ENCODE peak calls at places on chromosomes 2 and 18, in six cellular contexts. One of them, this sample, is unnamed.

GRCh38 chr2:174722942-174723598 is 41.2 kb downstream of the CHRNA1 start:
- DNase-seq in CD4-positive, alpha-beta memory T cell: no peak
- DNase-seq in NCI-H1694: no peak
- DNase-seq in activated naive CD8-positive, alpha-beta T cell treated with anti-CD3 and anti-CD28 coated beads for 36 hours: no peak
- DNase-seq in posterior cingulate gyrus: no peak
- DNase-seq in T1000: no peak
- DNase-seq in this sample: no peak

GRCh38 chr2:32357545-32358482 is 991 bp downstream of the BIRC6 start:
- DNase-seq in posterior cingulate gyrus: no peak
- DNase-seq in T1000: no peak
- DNase-seq in NCI-H1694: no peak
- DNase-seq in CD4-positive, alpha-beta memory T cell: no peak
- DNase-seq in activated naive CD8-positive, alpha-beta T cell treated with anti-CD3 and anti-CD28 coated beads for 36 hours: peak; percentile 47
- DNase-seq in this sample: peak; percentile 56

GRCh38 chr2:96090527-96090926 is 25.8 kb downstream of the ADRA2B start:
- DNase-seq in posterior cingulate gyrus: no peak
- DNase-seq in T1000: no peak
- DNase-seq in CD4-positive, alpha-beta memory T cell: no peak
- DNase-seq in activated naive CD8-positive, alpha-beta T cell treated with anti-CD3 and anti-CD28 coated beads for 36 hours: no peak
- DNase-seq in NCI-H1694: no peak
- DNase-seq in this sample: no peak

GRCh38 chr2:211141646-211142045 is 585.2 kb downstream of the CPS1 start:
- DNase-seq in posterior cingulate gyrus: no peak
- DNase-seq in CD4-positive, alpha-beta memory T cell: no peak
- DNase-seq in T1000: no peak
- DNase-seq in NCI-H1694: no peak
- DNase-seq in activated naive CD8-positive, alpha-beta T cell treated with anti-CD3 and anti-CD28 coated beads for 36 hours: no peak
- DNase-seq in this sample: no peak

GRCh38 chr2:63041592-63041991 is 9.0 kb upstream of the OTX1 start:
- DNase-seq in NCI-H1694: no peak
- DNase-seq in T1000: no peak
- DNase-seq in activated naive CD8-positive, alpha-beta T cell treated with anti-CD3 and anti-CD28 coated beads for 36 hours: no peak
- DNase-seq in posterior cingulate gyrus: no peak
- DNase-seq in CD4-positive, alpha-beta memory T cell: no peak
- DNase-seq in this sample: no peak

GRCh38 chr2:226674123-226674522 is 125.5 kb downstream of the IRS1 start:
- DNase-seq in T1000: no peak
- DNase-seq in NCI-H1694: no peak
- DNase-seq in activated naive CD8-positive, alpha-beta T cell treated with anti-CD3 and anti-CD28 coated beads for 36 hours: no peak
- DNase-seq in posterior cingulate gyrus: no peak
- DNase-seq in CD4-positive, alpha-beta memory T cell: no peak
- DNase-seq in this sample: no peak

GRCh38 chr2:97808816-97809215 is 95.4 kb downstream of the ZAP70 start:
- DNase-seq in CD4-positive, alpha-beta memory T cell: no peak
- DNase-seq in T1000: no peak
- DNase-seq in NCI-H1694: no peak
- DNase-seq in posterior cingulate gyrus: no peak
- DNase-seq in activated naive CD8-positive, alpha-beta T cell treated with anti-CD3 and anti-CD28 coated beads for 36 hours: no peak
- DNase-seq in this sample: no peak

GRCh38 chr2:223465793-223466192 is 136.4 kb downstream of the SCG2 start:
- DNase-seq in CD4-positive, alpha-beta memory T cell: no peak
- DNase-seq in NCI-H1694: no peak
- DNase-seq in T1000: peak; percentile 79
- DNase-seq in posterior cingulate gyrus: no peak
- DNase-seq in activated naive CD8-positive, alpha-beta T cell treated with anti-CD3 and anti-CD28 coated beads for 36 hours: no peak
- DNase-seq in this sample: no peak

GRCh38 chr2:38443021-38443541 is 66.0 kb upstream of the ATL2 start:
- DNase-seq in CD4-positive, alpha-beta memory T cell: no peak
- DNase-seq in activated naive CD8-positive, alpha-beta T cell treated with anti-CD3 and anti-CD28 coated beads for 36 hours: no peak
- DNase-seq in NCI-H1694: no peak
- DNase-seq in T1000: peak; percentile 9
- DNase-seq in posterior cingulate gyrus: peak; percentile 85
- DNase-seq in this sample: no peak

GRCh38 chr2:201452058-201452736 is 657 bp downstream of the STRADB start:
- DNase-seq in activated naive CD8-positive, alpha-beta T cell treated with anti-CD3 and anti-CD28 coated beads for 36 hours: no peak
- DNase-seq in CD4-positive, alpha-beta memory T cell: peak; percentile 13
- DNase-seq in NCI-H1694: peak; percentile 2
- DNase-seq in T1000: no peak
- DNase-seq in posterior cingulate gyrus: no peak
- DNase-seq in this sample: peak; percentile 21

GRCh38 chr2:102094917-102095316 is 47.6 kb upstream of the IL1R1 start:
- DNase-seq in NCI-H1694: no peak
- DNase-seq in posterior cingulate gyrus: no peak
- DNase-seq in activated naive CD8-positive, alpha-beta T cell treated with anti-CD3 and anti-CD28 coated beads for 36 hours: peak; percentile 33
- DNase-seq in T1000: peak; percentile 30
- DNase-seq in CD4-positive, alpha-beta memory T cell: no peak
- DNase-seq in this sample: peak; percentile 72

GRCh38 chr2:237447496-237447895 is 33.5 kb upstream of the COL6A3 start:
- DNase-seq in NCI-H1694: no peak
- DNase-seq in CD4-positive, alpha-beta memory T cell: no peak
- DNase-seq in activated naive CD8-positive, alpha-beta T cell treated with anti-CD3 and anti-CD28 coated beads for 36 hours: no peak
- DNase-seq in posterior cingulate gyrus: no peak
- DNase-seq in T1000: no peak
- DNase-seq in this sample: no peak

GRCh38 chr2:2703792-2704191 is 372.7 kb upstream of the MYT1L start:
- DNase-seq in posterior cingulate gyrus: no peak
- DNase-seq in activated naive CD8-positive, alpha-beta T cell treated with anti-CD3 and anti-CD28 coated beads for 36 hours: no peak
- DNase-seq in NCI-H1694: no peak
- DNase-seq in T1000: no peak
- DNase-seq in CD4-positive, alpha-beta memory T cell: no peak
- DNase-seq in this sample: no peak

GRCh38 chr2:29632018-29632417 is 289.4 kb downstream of the ALK start:
- DNase-seq in CD4-positive, alpha-beta memory T cell: no peak
- DNase-seq in posterior cingulate gyrus: no peak
- DNase-seq in T1000: no peak
- DNase-seq in activated naive CD8-positive, alpha-beta T cell treated with anti-CD3 and anti-CD28 coated beads for 36 hours: no peak
- DNase-seq in NCI-H1694: no peak
- DNase-seq in this sample: no peak

GRCh38 chr18:23369231-23369630 is 83.9 kb upstream of the RIOK3 start:
- DNase-seq in activated naive CD8-positive, alpha-beta T cell treated with anti-CD3 and anti-CD28 coated beads for 36 hours: no peak
- DNase-seq in T1000: no peak
- DNase-seq in NCI-H1694: no peak
- DNase-seq in CD4-positive, alpha-beta memory T cell: no peak
- DNase-seq in posterior cingulate gyrus: no peak
- DNase-seq in this sample: no peak

GRCh38 chr18:26821181-26821580 is 44.3 kb downstream of the AQP4 start:
- DNase-seq in T1000: no peak
- DNase-seq in CD4-positive, alpha-beta memory T cell: no peak
- DNase-seq in posterior cingulate gyrus: no peak
- DNase-seq in NCI-H1694: no peak
- DNase-seq in activated naive CD8-positive, alpha-beta T cell treated with anti-CD3 and anti-CD28 coated beads for 36 hours: no peak
- DNase-seq in this sample: no peak

GRCh38 chr2:195559431-195559914 is 97.6 kb upstream of the SLC39A10 start:
- DNase-seq in activated naive CD8-positive, alpha-beta T cell treated with anti-CD3 and anti-CD28 coated beads for 36 hours: peak; percentile 73
- DNase-seq in CD4-positive, alpha-beta memory T cell: peak; percentile 87
- DNase-seq in T1000: no peak
- DNase-seq in NCI-H1694: no peak
- DNase-seq in posterior cingulate gyrus: no peak
- DNase-seq in this sample: peak; percentile 95

GRCh38 chr2:8465560-8465959 is 216.3 kb upstream of the ID2 start:
- DNase-seq in CD4-positive, alpha-beta memory T cell: no peak
- DNase-seq in NCI-H1694: no peak
- DNase-seq in T1000: no peak
- DNase-seq in activated naive CD8-positive, alpha-beta T cell treated with anti-CD3 and anti-CD28 coated beads for 36 hours: no peak
- DNase-seq in posterior cingulate gyrus: no peak
- DNase-seq in this sample: no peak

GRCh38 chr2:232633413-232634318 is at the start of gene EFHD1:
- DNase-seq in NCI-H1694: peak; percentile 7
- DNase-seq in CD4-positive, alpha-beta memory T cell: peak; percentile 23
- DNase-seq in T1000: peak; percentile 21
- DNase-seq in posterior cingulate gyrus: peak; percentile 94
- DNase-seq in activated naive CD8-positive, alpha-beta T cell treated with anti-CD3 and anti-CD28 coated beads for 36 hours: peak; percentile 70
- DNase-seq in this sample: peak; percentile 57

GRCh38 chr2:219183151-219183757 is 5.2 kb downstream of the RETREG2 start:
- DNase-seq in T1000: no peak
- DNase-seq in CD4-positive, alpha-beta memory T cell: no peak
- DNase-seq in activated naive CD8-positive, alpha-beta T cell treated with anti-CD3 and anti-CD28 coated beads for 36 hours: no peak
- DNase-seq in posterior cingulate gyrus: peak; percentile 2
- DNase-seq in NCI-H1694: no peak
- DNase-seq in this sample: no peak

GRCh38 chr2:84880645-84881521 is at the start of gene TRABD2A:
- DNase-seq in posterior cingulate gyrus: peak; percentile 75
- DNase-seq in NCI-H1694: no peak
- DNase-seq in T1000: no peak
- DNase-seq in activated naive CD8-positive, alpha-beta T cell treated with anti-CD3 and anti-CD28 coated beads for 36 hours: peak; percentile 87
- DNase-seq in CD4-positive, alpha-beta memory T cell: peak; percentile 66
- DNase-seq in this sample: peak; percentile 73

GRCh38 chr18:36762074-36762473 is 66.7 kb downstream of the TPGS2 start:
- DNase-seq in T1000: no peak
- DNase-seq in NCI-H1694: no peak
- DNase-seq in posterior cingulate gyrus: no peak
- DNase-seq in activated naive CD8-positive, alpha-beta T cell treated with anti-CD3 and anti-CD28 coated beads for 36 hours: no peak
- DNase-seq in CD4-positive, alpha-beta memory T cell: no peak
- DNase-seq in this sample: no peak

GRCh38 chr2:108315408-108316193 is 26.9 kb downstream of the SULT1C2 start:
- DNase-seq in activated naive CD8-positive, alpha-beta T cell treated with anti-CD3 and anti-CD28 coated beads for 36 hours: no peak
- DNase-seq in posterior cingulate gyrus: no peak
- DNase-seq in CD4-positive, alpha-beta memory T cell: no peak
- DNase-seq in NCI-H1694: no peak
- DNase-seq in T1000: no peak
- DNase-seq in this sample: no peak

GRCh38 chr2:217911283-217911965 is 91.4 kb downstream of the TNS1 start:
- DNase-seq in CD4-positive, alpha-beta memory T cell: no peak
- DNase-seq in T1000: no peak
- DNase-seq in activated naive CD8-positive, alpha-beta T cell treated with anti-CD3 and anti-CD28 coated beads for 36 hours: no peak
- DNase-seq in NCI-H1694: no peak
- DNase-seq in posterior cingulate gyrus: no peak
- DNase-seq in this sample: no peak

GRCh38 chr2:226985227-226985946 is 149.5 kb downstream of the RHBDD1 start:
- DNase-seq in posterior cingulate gyrus: no peak
- DNase-seq in T1000: peak; percentile 47
- DNase-seq in CD4-positive, alpha-beta memory T cell: peak; percentile 3
- DNase-seq in activated naive CD8-positive, alpha-beta T cell treated with anti-CD3 and anti-CD28 coated beads for 36 hours: peak; percentile 7
- DNase-seq in NCI-H1694: peak; percentile 93
- DNase-seq in this sample: peak; percentile 30

GRCh38 chr2:26952374-26952773 is 18.1 kb upstream of the MAPRE3 start:
- DNase-seq in activated naive CD8-positive, alpha-beta T cell treated with anti-CD3 and anti-CD28 coated beads for 36 hours: no peak
- DNase-seq in NCI-H1694: no peak
- DNase-seq in CD4-positive, alpha-beta memory T cell: no peak
- DNase-seq in T1000: no peak
- DNase-seq in posterior cingulate gyrus: no peak
- DNase-seq in this sample: no peak

GRCh38 chr2:196088209-196088608 is 19.6 kb upstream of the DNAH7 start:
- DNase-seq in NCI-H1694: no peak
- DNase-seq in CD4-positive, alpha-beta memory T cell: no peak
- DNase-seq in T1000: no peak
- DNase-seq in posterior cingulate gyrus: no peak
- DNase-seq in activated naive CD8-positive, alpha-beta T cell treated with anti-CD3 and anti-CD28 coated beads for 36 hours: no peak
- DNase-seq in this sample: no peak

GRCh38 chr18:59994357-59994756 is 94.6 kb downstream of the PMAIP1 start:
- DNase-seq in CD4-positive, alpha-beta memory T cell: no peak
- DNase-seq in T1000: no peak
- DNase-seq in activated naive CD8-positive, alpha-beta T cell treated with anti-CD3 and anti-CD28 coated beads for 36 hours: no peak
- DNase-seq in posterior cingulate gyrus: no peak
- DNase-seq in NCI-H1694: no peak
- DNase-seq in this sample: no peak

GRCh38 chr2:237574894-237575868 is 8.8 kb downstream of the PRLH start:
- DNase-seq in NCI-H1694: no peak
- DNase-seq in CD4-positive, alpha-beta memory T cell: no peak
- DNase-seq in posterior cingulate gyrus: peak; percentile 80
- DNase-seq in activated naive CD8-positive, alpha-beta T cell treated with anti-CD3 and anti-CD28 coated beads for 36 hours: no peak
- DNase-seq in T1000: no peak
- DNase-seq in this sample: no peak

GRCh38 chr2:222049946-222050345 is 248.9 kb downstream of the PAX3 start:
- DNase-seq in CD4-positive, alpha-beta memory T cell: no peak
- DNase-seq in posterior cingulate gyrus: no peak
- DNase-seq in NCI-H1694: no peak
- DNase-seq in T1000: no peak
- DNase-seq in activated naive CD8-positive, alpha-beta T cell treated with anti-CD3 and anti-CD28 coated beads for 36 hours: no peak
- DNase-seq in this sample: no peak

GRCh38 chr2:165870346-165870745 is 76.3 kb upstream of the GALNT3 start:
- DNase-seq in T1000: no peak
- DNase-seq in NCI-H1694: no peak
- DNase-seq in activated naive CD8-positive, alpha-beta T cell treated with anti-CD3 and anti-CD28 coated beads for 36 hours: no peak
- DNase-seq in CD4-positive, alpha-beta memory T cell: no peak
- DNase-seq in posterior cingulate gyrus: no peak
- DNase-seq in this sample: no peak

GRCh38 chr2:135052997-135053474 is 944 bp downstream of the RAB3GAP1 start:
- DNase-seq in NCI-H1694: no peak
- DNase-seq in T1000: no peak
- DNase-seq in CD4-positive, alpha-beta memory T cell: peak; percentile 24
- DNase-seq in activated naive CD8-positive, alpha-beta T cell treated with anti-CD3 and anti-CD28 coated beads for 36 hours: peak; percentile 45
- DNase-seq in posterior cingulate gyrus: no peak
- DNase-seq in this sample: peak; percentile 71

GRCh38 chr18:78521744-78522143 is 457.9 kb upstream of the SALL3 start:
- DNase-seq in T1000: no peak
- DNase-seq in posterior cingulate gyrus: no peak
- DNase-seq in activated naive CD8-positive, alpha-beta T cell treated with anti-CD3 and anti-CD28 coated beads for 36 hours: no peak
- DNase-seq in CD4-positive, alpha-beta memory T cell: no peak
- DNase-seq in NCI-H1694: no peak
- DNase-seq in this sample: no peak

GRCh38 chr2:239544141-239544800 is 143.5 kb upstream of the HDAC4 start:
- DNase-seq in NCI-H1694: no peak
- DNase-seq in posterior cingulate gyrus: no peak
- DNase-seq in activated naive CD8-positive, alpha-beta T cell treated with anti-CD3 and anti-CD28 coated beads for 36 hours: no peak
- DNase-seq in CD4-positive, alpha-beta memory T cell: no peak
- DNase-seq in T1000: no peak
- DNase-seq in this sample: no peak

This sample was measured in activated naive CD4-positive, alpha-beta T cell treated with anti-CD3 and anti-CD28 coated beads for 36 hours.